ENCODE peak calls at places on chromosomes 7 and 10, in five cellular contexts. N, U, V, E and L are unnamed samples.
A peak's percentile ranks its signal among the peaks of the same experiment; 100 is the strongest.

GRCh38 chr7:25636871-25637283 is 408.6 kb upstream of the NPVF start:
- DNase-seq in N (no peak), V (no peak), E (no peak), U (peak; percentile 19), L (no peak)

GRCh38 chr10:4283841-4284610 is 499.0 kb upstream of the KLF6 start:
- DNase-seq in U (no peak), E (peak; percentile 98), V (no peak), N (no peak), L (no peak)

GRCh38 chr7:111486472-111487142 is 75.7 kb downstream of the IMMP2L start:
- DNase-seq in U (peak; percentile 67), E (peak; percentile 69), N (peak; percentile 30), V (peak; percentile 29), L (peak; percentile 48)

GRCh38 chr10:104472957-104473745 is 119.5 kb downstream of the CFAP58 start:
- DNase-seq in N (peak; percentile 88), E (peak; percentile 16), V (no peak), U (no peak), L (no peak)

GRCh38 chr10:118342638-118343020 is 505 bp upstream of the FAM204A start:
- DNase-seq in V (no peak), E (no peak), U (peak; percentile 5), N (peak; percentile 18), L (no peak)

GRCh38 chr7:5634107-5634950 is 147.1 kb downstream of the RNF216 start:
- DNase-seq in N (no peak), V (no peak), E (peak; percentile 97), U (peak; percentile 98), L (no peak)

GRCh38 chr10:75379234-75379724 is 22.3 kb downstream of the ZNF503 start:
- DNase-seq in N (no peak), V (no peak), E (no peak), U (peak; percentile 84), L (no peak)

GRCh38 chr10:110686941-110687340 is 42.8 kb downstream of the RBM20 start:
- DNase-seq in N (no peak), E (no peak), V (no peak), U (no peak), L (no peak)

GRCh38 chr7:82109288-82109687 is 334.3 kb downstream of the CACNA2D1 start:
- DNase-seq in U (peak; percentile 50), V (no peak), N (peak; percentile 53), E (peak; percentile 67), L (peak; percentile 10)

GRCh38 chr10:71089162-71089561 is 123.2 kb upstream of the UNC5B start:
- DNase-seq in E (no peak), U (no peak), N (no peak), V (no peak), L (no peak)

GRCh38 chr10:74150151-74151056 is at the start of gene AP3M1:
- DNase-seq in V (no peak), N (peak; percentile 91), U (no peak), E (no peak), L (peak; percentile 89)

GRCh38 chr10:5698062-5698461 is 13.4 kb downstream of the TASOR2 start:
- DNase-seq in U (no peak), N (no peak), V (no peak), E (no peak), L (no peak)

GRCh38 chr10:1465421-1465902 is 271.9 kb downstream of the ADARB2 start:
- DNase-seq in N (peak; percentile 44), U (no peak), E (no peak), V (no peak), L (peak; percentile 65)

GRCh38 chr7:28674359-28674782 is 262.1 kb downstream of the CREB5 start:
- DNase-seq in V (no peak), E (peak; percentile 25), N (peak; percentile 88), U (peak; percentile 18), L (peak; percentile 68)

GRCh38 chr7:151228024-151228866 is 1.2 kb upstream of the ABCF2 start:
- DNase-seq in N (no peak), U (no peak), V (no peak), E (no peak), L (no peak)

GRCh38 chr10:49579621-49580020 is 30.5 kb upstream of the SLC18A3 start:
- DNase-seq in U (peak; percentile 38), N (no peak), V (no peak), E (no peak), L (no peak)

GRCh38 chr7:151254316-151254715 is 5.8 kb upstream of the SMARCD3 start:
- DNase-seq in U (no peak), N (no peak), E (no peak), V (no peak), L (no peak)

GRCh38 chr10:29465384-29465783 is 169.4 kb downstream of the SVIL start:
- DNase-seq in V (no peak), E (no peak), U (no peak), N (no peak), L (no peak)
- TF ChIP-seq CTCF in V (peak; percentile 55), E (peak; percentile 36), U (peak; percentile 47), N (peak; percentile 48), L (no peak)

DNA sequence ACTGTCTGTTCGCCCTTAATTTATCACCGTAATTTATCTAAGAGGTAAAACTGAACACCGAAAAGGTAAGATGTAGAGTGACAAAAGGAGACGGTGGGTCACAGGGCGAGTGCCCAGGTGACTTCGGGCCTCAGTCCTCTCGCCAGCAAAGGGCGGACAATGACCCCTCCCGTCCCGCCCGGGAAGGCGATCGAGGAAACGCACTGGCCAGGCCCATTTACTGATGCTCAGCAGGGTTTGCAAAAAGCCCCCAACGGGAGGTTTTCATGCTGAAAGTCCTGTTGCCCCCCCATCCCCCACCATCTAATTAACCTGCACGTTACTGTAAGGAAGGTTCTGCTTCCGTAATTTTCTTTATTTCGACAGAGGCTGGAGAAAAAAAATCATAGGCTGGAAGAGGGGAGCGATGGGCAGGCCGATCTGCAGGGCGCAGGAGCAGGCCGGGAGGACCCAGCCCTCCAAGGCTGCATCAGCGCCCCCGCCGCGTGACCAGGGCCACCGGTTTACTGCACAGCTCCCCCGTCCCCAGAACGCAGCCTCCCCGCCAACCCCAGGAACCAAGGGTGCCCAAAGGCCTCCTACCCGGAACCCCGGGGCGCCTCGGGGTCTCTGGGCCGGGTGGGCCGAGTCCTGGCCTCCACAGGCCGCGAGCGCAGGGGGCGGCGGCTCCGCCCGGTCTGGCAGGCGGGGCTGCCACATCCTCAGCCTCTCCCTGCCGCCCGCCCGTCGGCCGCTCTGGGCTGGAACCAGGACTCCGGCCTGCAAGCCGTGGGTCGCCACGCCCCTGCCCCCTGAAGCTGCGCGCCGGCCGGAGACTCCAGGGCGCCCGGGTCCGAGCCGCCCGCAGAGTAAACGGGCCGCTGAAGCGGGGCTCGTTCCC is 637 bp downstream of the OAT start:
- DNase-seq in N (peak; percentile 34), V (no peak), U (peak; percentile 34), E (peak; percentile 47), L (peak; percentile 63)
- TF ChIP-seq CTCF in N (peak; percentile 27), V (no peak), U (no peak), E (no peak), L (no peak)

GRCh38 chr7:1815051-1815481 is 145.0 kb downstream of the ELFN1 start:
- DNase-seq in N (no peak), E (no peak), V (no peak), U (no peak), L (no peak)
- TF ChIP-seq CTCF in N (no peak), E (no peak), V (no peak), U (no peak), L (no peak)

GRCh38 chr10:128633864-128634541 is 507.8 kb upstream of the MKI67 start:
- DNase-seq in V (no peak), E (no peak), N (no peak), U (peak; percentile 59), L (no peak)

GRCh38 chr10:128629111-128630096 is 503.2 kb upstream of the MKI67 start:
- DNase-seq in U (no peak), V (peak; percentile 98), N (peak; percentile 51), E (peak; percentile 77), L (peak; percentile 63)

GRCh38 chr10:128632694-128633093 is 506.5 kb upstream of the MKI67 start:
- DNase-seq in U (no peak), N (no peak), V (no peak), E (no peak), L (no peak)

GRCh38 chr10:128630787-128631252 is 504.6 kb upstream of the MKI67 start:
- DNase-seq in N (no peak), U (peak; percentile 29), V (no peak), E (peak; percentile 63), L (no peak)

GRCh38 chr10:128631801-128632241 is 505.6 kb upstream of the MKI67 start:
- DNase-seq in N (peak; percentile 11), E (peak; percentile 58), U (peak; percentile 69), V (peak; percentile 35), L (no peak)
- TF ChIP-seq CTCF in N (peak; percentile 60), E (peak; percentile 63), U (peak; percentile 74), V (peak; percentile 75), L (peak; percentile 19)

GRCh38 chr7:155804897-155805825 is 7.1 kb downstream of the SHH start:
- DNase-seq in V (no peak), N (peak; percentile 71), U (peak; percentile 87), E (peak; percentile 59), L (peak; percentile 63)
- TF ChIP-seq CTCF in V (peak; percentile 61), N (peak; percentile 69), U (peak; percentile 71), E (peak; percentile 29), L (peak; percentile 78)

DNA sequence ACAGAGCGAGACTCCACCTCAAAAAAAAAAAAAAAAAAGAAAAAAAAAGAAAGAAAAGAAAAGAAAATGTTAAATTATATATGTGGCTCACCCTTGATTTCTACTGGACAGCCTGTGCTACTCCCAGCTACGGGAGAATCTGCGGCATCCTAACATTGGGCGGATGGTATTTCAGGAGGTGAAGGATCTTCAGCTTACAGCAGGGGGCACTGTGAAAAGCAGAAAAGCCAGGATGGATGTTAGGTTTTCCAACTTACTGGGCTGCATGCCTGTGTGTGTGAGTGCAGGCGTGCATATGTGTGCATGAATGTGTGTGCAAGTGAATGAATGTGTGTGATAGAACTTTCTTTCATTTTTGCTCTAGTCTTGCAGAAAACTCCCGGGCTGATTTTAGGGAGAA is 1066.5 kb downstream of the TYW1 start:
- DNase-seq in E (no peak), V (no peak), U (peak; percentile 30), N (no peak), L (no peak)
- TF ChIP-seq CTCF in E (peak; percentile 13), V (no peak), U (peak; percentile 58), N (peak; percentile 12), L (no peak)

GRCh38 chr7:64183827-64184372 is 23.1 kb upstream of the ZNF735 start:
- DNase-seq in V (no peak), E (no peak), N (no peak), U (no peak), L (no peak)

GRCh38 chr7:64182036-64182790 is 24.8 kb upstream of the ZNF735 start:
- DNase-seq in U (no peak), E (no peak), V (no peak), N (no peak), L (no peak)

GRCh38 chr7:64184376-64184775 is 22.6 kb upstream of the ZNF735 start:
- DNase-seq in E (no peak), U (no peak), N (no peak), V (no peak), L (no peak)

GRCh38 chr7:64181586-64181985 is 25.4 kb upstream of the ZNF735 start:
- DNase-seq in E (no peak), N (no peak), V (no peak), U (no peak), L (no peak)

DNA sequence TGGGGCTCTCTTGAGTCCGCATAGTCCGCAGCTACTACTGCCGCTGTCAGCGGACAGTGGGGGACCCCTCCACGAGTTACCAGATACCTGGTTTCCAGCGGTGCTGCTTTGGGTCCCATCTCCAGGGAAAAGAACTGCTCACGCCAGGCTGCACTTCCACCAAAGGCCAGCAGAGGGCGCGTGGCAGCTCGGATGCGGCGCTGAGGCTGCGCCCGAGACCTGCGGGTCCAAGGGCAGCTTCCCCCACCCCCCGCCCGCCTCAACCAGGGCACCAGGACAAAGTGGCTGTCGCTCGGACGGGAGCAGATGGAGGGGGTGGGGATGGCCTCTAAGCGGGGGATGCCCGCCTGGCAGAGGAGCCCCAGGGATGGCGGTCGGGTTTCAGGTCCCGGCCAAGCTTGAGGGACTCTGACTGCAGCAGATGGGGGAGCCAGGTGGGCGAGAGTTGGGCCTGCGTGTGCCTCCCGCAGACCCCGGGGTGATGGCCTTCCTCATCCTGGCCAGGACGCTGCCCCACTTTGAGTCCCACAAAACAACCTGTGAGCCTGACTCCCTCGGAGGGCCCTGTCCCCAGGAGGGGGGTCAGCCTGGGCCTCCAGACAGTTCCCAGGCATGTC is 23.8 kb upstream of the ZNF735 start:
- DNase-seq in V (no peak), U (no peak), N (no peak), E (no peak), L (no peak)
- TF ChIP-seq CTCF in V (peak; percentile 55), U (peak; percentile 46), N (peak; percentile 44), E (no peak), L (no peak)